ENCODE peak calls at places on chromosomes 6 and 20, in six cellular contexts. V, N, F, E, M and A are unnamed samples.

GRCh38 chr6:23414204-23414501 is 711.9 kb upstream of the NRSN1 start:
- DNase-seq in F (no peak), V (peak; percentile 68), M (no peak), E (no peak), N (no peak), A (peak; percentile 81)

GRCh38 chr20:707711-708110 is 32.1 kb upstream of the SCRT2 start:
- DNase-seq in V (no peak), M (no peak), N (no peak), F (no peak), E (no peak), A (no peak)

GRCh38 chr6:31821301-31822037 is 6.1 kb upstream of the HSPA1B start:
- DNase-seq in M (peak; percentile 44), V (peak; percentile 86), F (peak; percentile 78), E (no peak), N (peak; percentile 86), A (peak; percentile 68)

GRCh38 chr20:57620274-57620990 is at the start of gene ZBP1:
- DNase-seq in N (peak; percentile 32), M (peak; percentile 64), F (no peak), E (no peak), V (no peak), A (no peak)

GRCh38 chr20:21102691-21103311 is 3.4 kb downstream of the LINC00237 start:
- DNase-seq in F (peak; percentile 33), M (peak; percentile 38), V (peak; percentile 74), N (peak; percentile 62), E (no peak), A (peak; percentile 31)

GRCh38 chr6:36618366-36619355 is 24.5 kb downstream of the SRSF3 start:
- DNase-seq in N (no peak), V (no peak), E (no peak), M (no peak), F (no peak), A (no peak)

GRCh38 chr6:112007254-112007653 is 46.6 kb upstream of the CCN6 start:
- DNase-seq in V (no peak), N (no peak), E (no peak), F (no peak), M (no peak), A (no peak)

GRCh38 chr6:54192993-54193392 is 81.8 kb downstream of the MLIP start:
- DNase-seq in V (no peak), F (no peak), M (no peak), N (no peak), E (no peak), A (no peak)

GRCh38 chr6:32109114-32109764 is at the start of gene TNXB:
- DNase-seq in E (no peak), N (peak; percentile 69), M (no peak), V (no peak), F (peak; percentile 56), A (no peak)

GRCh38 chr6:158938220-158938619 is 61.8 kb downstream of the RSPH3 start:
- DNase-seq in N (no peak), F (no peak), V (no peak), E (no peak), M (no peak), A (no peak)

GRCh38 chr20:40606237-40606636 is 82.8 kb downstream of the MAFB start:
- DNase-seq in E (no peak), M (no peak), V (no peak), N (no peak), F (no peak), A (no peak)

GRCh38 chr20:1835126-1835525 is 60.1 kb upstream of the SIRPA start:
- DNase-seq in V (peak; percentile 54), M (no peak), F (no peak), E (no peak), N (no peak), A (no peak)

GRCh38 chr6:131258816-131259476 is 123.7 kb downstream of the AKAP7 start:
- DNase-seq in N (no peak), F (no peak), V (peak; percentile 89), M (no peak), E (no peak), A (peak; percentile 21)

GRCh38 chr6:157688960-157689599 is 134.0 kb upstream of the SNX9 start:
- DNase-seq in F (no peak), V (peak; percentile 75), E (no peak), N (no peak), M (no peak), A (peak; percentile 51)

GRCh38 chr6:111552241-111552744 is 53.4 kb downstream of the TRAF3IP2 start:
- DNase-seq in N (peak; percentile 70), M (no peak), V (peak; percentile 95), F (peak; percentile 64), E (no peak), A (peak; percentile 95)

GRCh38 chr6:28312939-28313338 is 23.0 kb downstream of the ZSCAN31 start:
- DNase-seq in N (no peak), V (no peak), F (no peak), E (no peak), M (no peak), A (no peak)

GRCh38 chr6:130955755-130956154 is 107.3 kb downstream of the EPB41L2 start:
- DNase-seq in V (peak; percentile 47), F (no peak), M (no peak), N (no peak), E (no peak), A (no peak)

GRCh38 chr6:30960907-30961673 is 20.3 kb downstream of the MUCL3 start:
- DNase-seq in E (no peak), F (no peak), V (no peak), N (no peak), M (no peak), A (no peak)

GRCh38 chr20:2967841-2968240 is 75.6 kb upstream of the GNRH2 start:
- DNase-seq in E (no peak), N (no peak), M (no peak), V (no peak), F (no peak), A (no peak)